ENCODE peak calls at places on chromosome 5, in six cellular contexts. U, I, L, O, D and Y are unnamed samples. For H3K36me3, the result is how much of the 10 kb centered on the place peaks cover.

GRCh38 chr5:72517961-72518690 is 10.9 kb upstream of the ZNF366 start:
- DNase-seq in U (peak), O (peak), I (no peak), L (no peak), D (no peak), Y (no peak)

GRCh38 chr5:158384535-158385421 is 525.8 kb upstream of the CLINT1 start:
- DNase-seq in U (no peak), O (no peak), L (peak), D (peak), I (peak), Y (peak)

GRCh38 chr5:61701877-61702602 is 370.0 kb downstream of the ZSWIM6 start:
- DNase-seq in L (no peak), I (no peak), U (no peak), O (no peak), D (no peak), Y (no peak)

GRCh38 chr5:14177651-14178050 is 34.5 kb downstream of the TRIO start:
- DNase-seq in I (no peak), O (no peak), L (no peak), D (no peak), U (no peak), Y (no peak)

GRCh38 chr5:172353271-172353807 is 69.8 kb upstream of the UBTD2 start:
- DNase-seq in U (no peak), O (no peak), L (no peak), I (no peak), D (no peak), Y (no peak)

GRCh38 chr5:145936401-145937131 is at the start of gene SH3RF2:
- DNase-seq in D (peak), U (peak), L (peak), O (peak), I (peak), Y (peak)

GRCh38 chr5:142977363-142978051 is 207.3 kb downstream of the ARHGAP26 start:
- DNase-seq in U (no peak), O (no peak), I (peak), D (peak), L (peak), Y (peak)

GRCh38 chr5:131622633-131623032 is 12.4 kb downstream of the RAPGEF6 start:
- DNase-seq in I (no peak), U (no peak), L (no peak), O (no peak), D (no peak), Y (peak)

GRCh38 chr5:136374003-136374402 is 8.7 kb upstream of the TRPC7 start:
- DNase-seq in L (peak), U (no peak), D (peak), O (no peak), I (peak), Y (peak)

GRCh38 chr5:57221049-57221568 is 47.2 kb downstream of the GPBP1 start:
- DNase-seq in O (no peak), D (peak), L (peak), U (no peak), I (peak), Y (peak)

GRCh38 chr5:123186762-123187161 is 97.7 kb downstream of the PRDM6 start:
- DNase-seq in I (no peak), D (no peak), U (no peak), L (no peak), O (no peak), Y (no peak)

GRCh38 chr5:160271396-160271795 is 41.0 kb downstream of the CCNJL start:
- DNase-seq in L (no peak), O (peak), U (peak), I (no peak), D (peak), Y (no peak)

GRCh38 chr5:1315709-1316587 is 21.1 kb upstream of the TERT start:
- DNase-seq in I (no peak), U (peak), O (peak), L (no peak), D (peak), Y (no peak)

DNA sequence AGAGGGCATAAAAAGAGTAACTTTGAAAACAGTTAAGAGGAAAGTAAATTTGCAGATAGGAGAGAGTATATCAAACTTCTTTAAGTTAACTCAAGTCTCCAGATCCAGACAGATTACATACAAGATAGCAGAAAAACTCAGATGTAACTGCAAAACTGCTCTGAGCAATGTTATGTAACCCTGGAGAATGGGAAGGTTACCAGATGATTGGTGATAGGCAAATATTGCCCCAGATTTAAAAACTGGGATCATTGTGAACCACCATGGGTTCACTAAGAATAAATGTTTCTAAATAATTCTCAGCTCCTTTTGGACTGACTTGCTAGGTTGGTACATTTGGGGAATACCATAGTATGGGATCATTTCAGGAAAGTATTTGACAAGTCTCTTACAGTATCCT is 176.5 kb downstream of the ARL15 start:
- DNase-seq in U (no peak), O (no peak), I (no peak), D (no peak), L (no peak), Y (no peak)
- H3K36me3 ChIP-seq in U (under half), O (under half), I (under half), D (under half), L (under half), Y (under half)

DNA sequence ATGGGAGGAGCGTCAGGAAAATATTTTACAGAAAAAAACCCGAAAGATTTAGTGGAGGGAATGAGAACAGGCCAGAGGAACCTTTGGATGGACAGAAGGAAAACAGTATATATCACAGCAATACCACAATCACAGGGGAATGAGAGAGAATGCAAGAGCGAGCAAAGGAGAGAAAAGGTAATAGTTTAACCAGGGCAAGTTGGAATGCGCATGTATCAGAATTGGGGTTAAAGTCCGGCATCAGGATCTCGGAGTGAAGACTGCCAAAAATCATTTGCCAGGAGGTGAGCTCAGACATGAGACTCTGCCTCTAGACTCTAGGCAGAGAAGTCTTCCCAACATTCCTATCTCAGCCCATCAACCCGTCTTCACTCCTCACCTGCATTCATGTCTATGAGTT is 36.8 kb downstream of the PCDHGC5 start:
- DNase-seq in L (no peak), I (no peak), D (no peak), O (peak), U (peak), Y (no peak)
- H3K36me3 ChIP-seq in L (under half), I (under half), D (under half), O (under half), U (under half), Y (under half)

GRCh38 chr5:16754086-16754485 is 137.3 kb upstream of the RETREG1 start:
- DNase-seq in O (no peak), I (no peak), L (no peak), D (no peak), U (no peak), Y (no peak)

GRCh38 chr5:16757146-16757545 is 140.3 kb upstream of the RETREG1 start:
- DNase-seq in D (no peak), O (no peak), I (no peak), U (no peak), L (no peak), Y (no peak)

GRCh38 chr5:16756692-16757091 is 139.9 kb upstream of the RETREG1 start:
- DNase-seq in O (no peak), L (no peak), I (no peak), U (no peak), D (no peak), Y (no peak)

GRCh38 chr5:16755641-16756040 is 138.8 kb upstream of the RETREG1 start:
- DNase-seq in I (no peak), O (no peak), D (no peak), U (no peak), L (no peak), Y (no peak)

DNA sequence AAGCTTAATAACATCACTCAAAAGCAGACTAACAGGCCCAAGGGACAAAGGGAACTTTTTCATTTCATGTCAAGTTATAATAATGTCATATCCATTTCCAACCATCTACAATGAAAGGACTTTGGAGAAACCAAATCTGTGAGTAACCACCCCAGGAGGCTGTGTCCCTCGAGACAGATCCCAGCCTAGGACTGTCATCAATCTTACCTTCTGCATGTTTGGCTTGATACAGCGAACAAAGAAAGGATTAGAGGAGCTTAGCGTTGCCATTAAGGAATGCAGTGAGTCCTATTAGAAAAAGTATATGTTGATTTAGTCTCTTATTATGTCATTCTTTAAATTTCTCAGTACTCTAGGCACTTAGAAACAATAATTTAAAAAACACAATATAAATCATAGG is 137.8 kb upstream of the RETREG1 start:
- DNase-seq in D (no peak), I (no peak), L (no peak), U (no peak), O (no peak), Y (no peak)
- H3K36me3 ChIP-seq in D (under half), I (under half), L (half or more), U (under half), O (under half), Y (half or more)

GRCh38 chr5:134396274-134396673 is 15.4 kb downstream of the CDKN2AIPNL start:
- DNase-seq in I (no peak), U (no peak), O (no peak), D (no peak), L (no peak), Y (no peak)
- H3K36me3 ChIP-seq in I (half or more), U (under half), O (under half), D (under half), L (under half), Y (under half)

GRCh38 chr5:149526855-149527590 is 24.2 kb downstream of the CSNK1A1 start:
- DNase-seq in U (no peak), I (no peak), O (no peak), D (no peak), L (no peak), Y (no peak)
- H3K36me3 ChIP-seq in U (under half), I (under half), O (under half), D (under half), L (under half), Y (under half)